ENCODE peak calls at places on chromosome 22, in eight cellular contexts. A, C, I, B, T, W, D and M are unnamed samples.

GRCh38 chr22:31870890-31871289 is 73.4 kb upstream of the YWHAH start:
- DNase-seq in T (no peak), A (no peak), C (no peak), B (no peak), I (peak), W (no peak), D (no peak), M (no peak)

GRCh38 chr22:21791635-21792625 is 56.3 kb upstream of the YPEL1 start:
- DNase-seq in D (no peak), C (no peak), W (no peak), T (peak), A (no peak), I (peak), B (no peak), M (no peak)

GRCh38 chr22:44329179-44329796 is 16.5 kb upstream of the SHISAL1 start:
- DNase-seq in B (no peak), W (no peak), A (no peak), D (peak), C (no peak), I (no peak), T (no peak), M (no peak)

GRCh38 chr22:20240900-20241299 is 27.2 kb downstream of the RTN4R start:
- DNase-seq in W (no peak), C (no peak), A (no peak), B (no peak), D (no peak), T (no peak), I (no peak), M (no peak)

GRCh38 chr22:37818397-37819099 is 4.6 kb upstream of the GALR3 start:
- DNase-seq in W (peak), T (peak), C (peak), B (peak), D (no peak), A (no peak), I (no peak), M (peak)

GRCh38 chr22:39428597-39429071 is 28.2 kb upstream of the MGAT3 start:
- DNase-seq in C (no peak), W (no peak), B (no peak), A (no peak), T (no peak), D (no peak), I (no peak), M (no peak)

GRCh38 chr22:23591203-23591791 is 11.2 kb upstream of the IGLL1 start:
- DNase-seq in C (no peak), A (no peak), D (peak), T (peak), B (no peak), W (peak), I (peak), M (peak)

GRCh38 chr22:17960695-17961442 is 63.5 kb downstream of the MICAL3 start:
- DNase-seq in B (no peak), D (no peak), W (no peak), I (no peak), C (no peak), T (no peak), A (no peak), M (no peak)

GRCh38 chr22:46748948-46749681 is 11.1 kb upstream of the CERK start:
- DNase-seq in W (no peak), C (no peak), D (no peak), I (no peak), B (no peak), T (no peak), A (no peak), M (peak)

GRCh38 chr22:50531546-50532352 is 1.9 kb upstream of the TYMP start:
- DNase-seq in A (no peak), T (peak), C (peak), W (no peak), D (peak), B (peak), I (peak), M (peak)

GRCh38 chr22:50739279-50739691 is 1.3 kb downstream of the ACR start:
- DNase-seq in A (no peak), C (peak), B (no peak), I (no peak), D (no peak), W (no peak), T (no peak), M (no peak)

GRCh38 chr22:42344391-42344861 is 74.0 kb upstream of the TCF20 start:
- DNase-seq in C (peak), D (no peak), I (no peak), W (no peak), T (no peak), A (no peak), B (no peak), M (no peak)

GRCh38 chr22:17734197-17734596 is 40.1 kb downstream of the BID start:
- DNase-seq in D (no peak), W (no peak), C (no peak), B (no peak), I (no peak), A (no peak), T (peak), M (no peak)

GRCh38 chr22:35634981-35635540 is 13.2 kb upstream of the APOL6 start:
- DNase-seq in D (no peak), B (no peak), A (no peak), C (no peak), T (no peak), I (no peak), W (no peak), M (no peak)

GRCh38 chr22:50435701-50436115 is 39.1 kb downstream of the SBF1 start:
- DNase-seq in W (no peak), D (no peak), C (no peak), A (no peak), B (no peak), T (no peak), I (no peak), M (no peak)

GRCh38 chr22:39994046-39994565 is 648 bp upstream of the FAM83F start:
- DNase-seq in T (peak), C (no peak), A (no peak), I (no peak), W (no peak), B (no peak), D (no peak), M (peak)

GRCh38 chr22:21963790-21964211 is 11.2 kb upstream of the PPM1F start:
- DNase-seq in C (no peak), A (no peak), B (no peak), D (no peak), T (no peak), I (no peak), W (no peak), M (no peak)

GRCh38 chr22:50308986-50309600 is 1.6 kb upstream of the PLXNB2 start:
- DNase-seq in W (no peak), B (peak), D (no peak), T (no peak), C (no peak), I (no peak), A (no peak), M (no peak)

GRCh38 chr22:19691721-19692341 is 22.5 kb upstream of the SEPTIN5 start:
- DNase-seq in B (no peak), A (no peak), W (no peak), I (peak), D (peak), C (no peak), T (no peak), M (no peak)

GRCh38 chr22:30432520-30432919 is 7.0 kb downstream of the MTFP1 start:
- DNase-seq in C (no peak), A (no peak), T (no peak), W (no peak), I (no peak), B (no peak), D (no peak), M (no peak)

GRCh38 chr22:35850831-35851230 is 133.2 kb downstream of the APOL5 start:
- DNase-seq in I (no peak), D (no peak), T (no peak), A (no peak), C (no peak), W (no peak), B (no peak), M (no peak)

GRCh38 chr22:42271191-42271813 is 849 bp upstream of the TCF20 start:
- DNase-seq in W (no peak), D (no peak), A (no peak), C (no peak), B (no peak), I (no peak), T (no peak), M (no peak)

GRCh38 chr22:37419916-37420655 is 7.2 kb downstream of the ELFN2 start:
- DNase-seq in T (no peak), W (no peak), A (no peak), C (no peak), B (peak), I (peak), D (no peak), M (no peak)

GRCh38 chr22:22878801-22879674 is 8.6 kb upstream of the IGLL5 start:
- DNase-seq in I (no peak), B (no peak), D (no peak), C (no peak), W (no peak), T (no peak), A (no peak), M (no peak)

GRCh38 chr22:36465232-36466021 is 16.0 kb downstream of the TXN2 start:
- DNase-seq in T (no peak), A (no peak), I (peak), B (peak), D (peak), C (peak), W (no peak), M (no peak)

GRCh38 chr22:33036881-33037280 is 21.3 kb downstream of the SYN3 start:
- DNase-seq in T (no peak), I (no peak), C (no peak), A (no peak), W (no peak), B (no peak), D (no peak), M (no peak)

GRCh38 chr22:49011379-49011768 is 816.3 kb downstream of the BRD1 start:
- DNase-seq in B (no peak), D (no peak), I (no peak), A (no peak), W (no peak), T (no peak), C (peak), M (no peak)

GRCh38 chr22:24424001-24424900 is 3.1 kb upstream of the ADORA2A start:
- DNase-seq in D (no peak), A (no peak), W (no peak), I (no peak), B (peak), T (no peak), C (peak), M (peak)

GRCh38 chr22:36795633-36796032 is 19.7 kb upstream of the IFT27 start:
- DNase-seq in I (no peak), T (no peak), A (no peak), W (no peak), B (no peak), C (no peak), D (no peak), M (no peak)

GRCh38 chr22:44758970-44759365 is 6.6 kb downstream of the ARHGAP8 start:
- DNase-seq in C (no peak), T (no peak), B (no peak), A (no peak), I (no peak), D (no peak), W (no peak), M (no peak)